ENCODE peak calls at places on chromosome 11, in seven cellular contexts. One of them, this sample, is unnamed.

GRCh38 chr11:10856689-10857603 is 907 bp downstream of the ZBED5 start:
- DNase-seq in HuH-7.5: peak; percentile 22
- DNase-seq in neuronal stem cell: peak; percentile 44
- DNase-seq in brain microvascular endothelial cell: peak; percentile 11
- DNase-seq in stimulated activated CD4-positive, alpha-beta T cell treated with anti-CD3 and anti-CD28 coated beads, Interleukin-4, amount 100 ng/mL, for 24 hours: peak; percentile 39
- DNase-seq in activated gamma-delta T cell: no peak
- DNase-seq in iris pigment epithelial cell: peak; percentile 29
- DNase-seq in this sample: peak; percentile 65

GRCh38 chr11:63511349-63511748 is 5.5 kb downstream of the LGALS12 start:
- DNase-seq in brain microvascular endothelial cell: no peak
- DNase-seq in iris pigment epithelial cell: no peak
- DNase-seq in activated gamma-delta T cell: no peak
- DNase-seq in neuronal stem cell: no peak
- DNase-seq in stimulated activated CD4-positive, alpha-beta T cell treated with anti-CD3 and anti-CD28 coated beads, Interleukin-4, amount 100 ng/mL, for 24 hours: no peak
- DNase-seq in HuH-7.5: no peak
- DNase-seq in this sample: no peak

GRCh38 chr11:71462726-71463125 is 9.7 kb downstream of the NADSYN1 start:
- DNase-seq in activated gamma-delta T cell: no peak
- DNase-seq in iris pigment epithelial cell: no peak
- DNase-seq in stimulated activated CD4-positive, alpha-beta T cell treated with anti-CD3 and anti-CD28 coated beads, Interleukin-4, amount 100 ng/mL, for 24 hours: no peak
- DNase-seq in HuH-7.5: no peak
- DNase-seq in brain microvascular endothelial cell: no peak
- DNase-seq in neuronal stem cell: no peak
- DNase-seq in this sample: no peak

GRCh38 chr11:76672431-76673163 is 2.0 kb upstream of the LRRC32 start:
- DNase-seq in neuronal stem cell: no peak
- DNase-seq in stimulated activated CD4-positive, alpha-beta T cell treated with anti-CD3 and anti-CD28 coated beads, Interleukin-4, amount 100 ng/mL, for 24 hours: peak; percentile 21
- DNase-seq in activated gamma-delta T cell: no peak
- DNase-seq in brain microvascular endothelial cell: no peak
- DNase-seq in iris pigment epithelial cell: no peak
- DNase-seq in HuH-7.5: no peak
- DNase-seq in this sample: no peak

GRCh38 chr11:101034076-101034475 is 95.5 kb downstream of the PGR start:
- DNase-seq in HuH-7.5: no peak
- DNase-seq in activated gamma-delta T cell: no peak
- DNase-seq in iris pigment epithelial cell: no peak
- DNase-seq in neuronal stem cell: no peak
- DNase-seq in stimulated activated CD4-positive, alpha-beta T cell treated with anti-CD3 and anti-CD28 coated beads, Interleukin-4, amount 100 ng/mL, for 24 hours: no peak
- DNase-seq in brain microvascular endothelial cell: no peak
- DNase-seq in this sample: no peak

GRCh38 chr11:3104051-3104714 is 47.0 kb upstream of the CARS1 start:
- DNase-seq in neuronal stem cell: no peak
- DNase-seq in HuH-7.5: no peak
- DNase-seq in brain microvascular endothelial cell: no peak
- DNase-seq in stimulated activated CD4-positive, alpha-beta T cell treated with anti-CD3 and anti-CD28 coated beads, Interleukin-4, amount 100 ng/mL, for 24 hours: no peak
- DNase-seq in activated gamma-delta T cell: no peak
- DNase-seq in iris pigment epithelial cell: no peak
- DNase-seq in this sample: no peak

GRCh38 chr11:4041731-4042391 is 52.7 kb upstream of the RRM1 start:
- DNase-seq in activated gamma-delta T cell: no peak
- DNase-seq in HuH-7.5: no peak
- DNase-seq in neuronal stem cell: no peak
- DNase-seq in stimulated activated CD4-positive, alpha-beta T cell treated with anti-CD3 and anti-CD28 coated beads, Interleukin-4, amount 100 ng/mL, for 24 hours: no peak
- DNase-seq in iris pigment epithelial cell: no peak
- DNase-seq in brain microvascular endothelial cell: no peak
- DNase-seq in this sample: no peak

GRCh38 chr11:120894207-120894989 is 129.5 kb upstream of the TBCEL start:
- DNase-seq in iris pigment epithelial cell: no peak
- DNase-seq in HuH-7.5: no peak
- DNase-seq in brain microvascular endothelial cell: no peak
- DNase-seq in neuronal stem cell: no peak
- DNase-seq in stimulated activated CD4-positive, alpha-beta T cell treated with anti-CD3 and anti-CD28 coated beads, Interleukin-4, amount 100 ng/mL, for 24 hours: no peak
- DNase-seq in activated gamma-delta T cell: no peak
- DNase-seq in this sample: no peak

GRCh38 chr11:46119352-46120216 is 1.7 kb downstream of the PHF21A start:
- DNase-seq in brain microvascular endothelial cell: peak; percentile 62
- DNase-seq in iris pigment epithelial cell: peak; percentile 84
- DNase-seq in activated gamma-delta T cell: no peak
- DNase-seq in stimulated activated CD4-positive, alpha-beta T cell treated with anti-CD3 and anti-CD28 coated beads, Interleukin-4, amount 100 ng/mL, for 24 hours: peak; percentile 64
- DNase-seq in neuronal stem cell: peak; percentile 61
- DNase-seq in HuH-7.5: peak; percentile 18
- DNase-seq in this sample: peak; percentile 65

GRCh38 chr11:120124355-120124754 is 13.6 kb downstream of the TRIM29 start:
- DNase-seq in activated gamma-delta T cell: no peak
- DNase-seq in HuH-7.5: no peak
- DNase-seq in iris pigment epithelial cell: no peak
- DNase-seq in brain microvascular endothelial cell: no peak
- DNase-seq in neuronal stem cell: no peak
- DNase-seq in stimulated activated CD4-positive, alpha-beta T cell treated with anti-CD3 and anti-CD28 coated beads, Interleukin-4, amount 100 ng/mL, for 24 hours: no peak
- DNase-seq in this sample: no peak

GRCh38 chr11:19673924-19674390 is 38.7 kb upstream of the NAV2 start:
- DNase-seq in HuH-7.5: no peak
- DNase-seq in brain microvascular endothelial cell: no peak
- DNase-seq in activated gamma-delta T cell: no peak
- DNase-seq in stimulated activated CD4-positive, alpha-beta T cell treated with anti-CD3 and anti-CD28 coated beads, Interleukin-4, amount 100 ng/mL, for 24 hours: no peak
- DNase-seq in iris pigment epithelial cell: no peak
- DNase-seq in neuronal stem cell: peak; percentile 37
- DNase-seq in this sample: no peak

GRCh38 chr11:94879006-94879405 is 94.3 kb downstream of the CWC15 start:
- DNase-seq in brain microvascular endothelial cell: no peak
- DNase-seq in stimulated activated CD4-positive, alpha-beta T cell treated with anti-CD3 and anti-CD28 coated beads, Interleukin-4, amount 100 ng/mL, for 24 hours: no peak
- DNase-seq in HuH-7.5: no peak
- DNase-seq in activated gamma-delta T cell: no peak
- DNase-seq in neuronal stem cell: no peak
- DNase-seq in iris pigment epithelial cell: no peak
- DNase-seq in this sample: no peak

GRCh38 chr11:99020324-99021225 is at the start of gene CNTN5:
- DNase-seq in iris pigment epithelial cell: peak; percentile 34
- DNase-seq in HuH-7.5: no peak
- DNase-seq in brain microvascular endothelial cell: peak; percentile 35
- DNase-seq in stimulated activated CD4-positive, alpha-beta T cell treated with anti-CD3 and anti-CD28 coated beads, Interleukin-4, amount 100 ng/mL, for 24 hours: no peak
- DNase-seq in neuronal stem cell: peak; percentile 70
- DNase-seq in activated gamma-delta T cell: no peak
- DNase-seq in this sample: peak; percentile 3

GRCh38 chr11:3096909-3097395 is 39.7 kb upstream of the CARS1 start:
- DNase-seq in stimulated activated CD4-positive, alpha-beta T cell treated with anti-CD3 and anti-CD28 coated beads, Interleukin-4, amount 100 ng/mL, for 24 hours: no peak
- DNase-seq in neuronal stem cell: no peak
- DNase-seq in brain microvascular endothelial cell: no peak
- DNase-seq in activated gamma-delta T cell: no peak
- DNase-seq in HuH-7.5: no peak
- DNase-seq in iris pigment epithelial cell: no peak
- DNase-seq in this sample: no peak

GRCh38 chr11:1382831-1383607 is 6.7 kb upstream of the BRSK2 start:
- DNase-seq in neuronal stem cell: no peak
- DNase-seq in iris pigment epithelial cell: peak; percentile 76
- DNase-seq in brain microvascular endothelial cell: peak; percentile 60
- DNase-seq in HuH-7.5: no peak
- DNase-seq in stimulated activated CD4-positive, alpha-beta T cell treated with anti-CD3 and anti-CD28 coated beads, Interleukin-4, amount 100 ng/mL, for 24 hours: peak; percentile 80
- DNase-seq in activated gamma-delta T cell: peak; percentile 71
- DNase-seq in this sample: peak; percentile 73